ENCODE peak calls at places on chromosomes 3 and 15, in ten cellular contexts. I, J, N, R, P, L, E, V, S and X are unnamed samples.

GRCh38 chr3:77134801-77135200 is 94.9 kb downstream of the ROBO2 start:
- DNase-seq in I (no peak), P (no peak), J (no peak), V (no peak), R (no peak), N (no peak), E (no peak), L (no peak), S (no peak), X (no peak)

GRCh38 chr3:5013021-5013906 is 34.0 kb downstream of the BHLHE40 start:
- DNase-seq in L (no peak), V (no peak), N (no peak), S (peak), J (no peak), R (no peak), I (no peak), P (no peak), E (no peak), X (no peak)

GRCh38 chr15:70584838-70585706 is 178.3 kb downstream of the UACA start:
- DNase-seq in V (peak), E (no peak), P (peak), J (peak), N (peak), S (peak), R (no peak), I (no peak), L (no peak), X (no peak)

GRCh38 chr15:60899322-60899966 is 329.7 kb downstream of the RORA start:
- DNase-seq in E (no peak), I (peak), S (no peak), P (peak), N (no peak), V (no peak), J (no peak), L (no peak), R (no peak), X (no peak)

GRCh38 chr3:126607214-126607908 is 47.6 kb downstream of the TXNRD3 start:
- DNase-seq in I (no peak), N (no peak), V (no peak), E (peak), L (no peak), P (peak), R (no peak), J (no peak), S (no peak), X (no peak)

GRCh38 chr3:122977645-122978466 is 49.7 kb downstream of the SEMA5B start:
- DNase-seq in S (peak), I (no peak), L (no peak), V (no peak), P (no peak), E (peak), J (no peak), N (no peak), R (peak), X (no peak)

GRCh38 chr15:99434506-99435137 is 131.2 kb upstream of the MEF2A start:
- DNase-seq in P (no peak), L (peak), J (no peak), I (no peak), E (no peak), N (no peak), R (peak), V (peak), S (no peak), X (peak)

GRCh38 chr3:182837855-182838454 is 44.7 kb downstream of the ATP11B start:
- DNase-seq in L (no peak), N (no peak), E (peak), V (no peak), S (no peak), R (no peak), I (no peak), J (no peak), P (no peak), X (no peak)

GRCh38 chr3:56974242-56974945 is 86.1 kb upstream of the SPATA12 start:
- DNase-seq in R (no peak), P (no peak), I (no peak), V (no peak), L (no peak), J (no peak), N (no peak), S (no peak), E (no peak), X (no peak)

GRCh38 chr3:105458518-105459215 is 92.0 kb downstream of the ALCAM start:
- DNase-seq in N (no peak), I (no peak), E (peak), L (no peak), P (no peak), R (no peak), S (no peak), J (no peak), V (no peak), X (no peak)

GRCh38 chr15:58678683-58679082 is 70.8 kb downstream of the ADAM10 start:
- DNase-seq in S (no peak), J (no peak), R (no peak), E (peak), N (no peak), L (no peak), V (no peak), I (no peak), P (no peak), X (no peak)

GRCh38 chr3:256501-256900 is 59.9 kb downstream of the CHL1 start:
- DNase-seq in R (no peak), J (no peak), I (no peak), N (no peak), V (no peak), E (no peak), S (no peak), P (no peak), L (no peak), X (no peak)

GRCh38 chr3:155323063-155323666 is 29.7 kb upstream of the STRIT1 start:
- DNase-seq in N (peak), V (no peak), I (peak), E (peak), L (peak), P (peak), S (peak), J (peak), R (no peak), X (no peak)

GRCh38 chr3:132660745-132661067 is 577 bp downstream of the UBA5 start:
- DNase-seq in L (no peak), I (no peak), V (peak), N (no peak), J (no peak), E (peak), S (no peak), R (no peak), P (no peak), X (no peak)

GRCh38 chr3:27752926-27753325 is 30.8 kb upstream of the EOMES start:
- DNase-seq in J (no peak), E (no peak), N (no peak), L (no peak), R (no peak), S (no peak), I (no peak), P (no peak), V (no peak), X (no peak)

GRCh38 chr3:27756877-27757276 is 34.8 kb upstream of the EOMES start:
- DNase-seq in L (no peak), R (no peak), E (peak), I (no peak), P (no peak), J (no peak), V (no peak), N (no peak), S (no peak), X (no peak)

DNA sequence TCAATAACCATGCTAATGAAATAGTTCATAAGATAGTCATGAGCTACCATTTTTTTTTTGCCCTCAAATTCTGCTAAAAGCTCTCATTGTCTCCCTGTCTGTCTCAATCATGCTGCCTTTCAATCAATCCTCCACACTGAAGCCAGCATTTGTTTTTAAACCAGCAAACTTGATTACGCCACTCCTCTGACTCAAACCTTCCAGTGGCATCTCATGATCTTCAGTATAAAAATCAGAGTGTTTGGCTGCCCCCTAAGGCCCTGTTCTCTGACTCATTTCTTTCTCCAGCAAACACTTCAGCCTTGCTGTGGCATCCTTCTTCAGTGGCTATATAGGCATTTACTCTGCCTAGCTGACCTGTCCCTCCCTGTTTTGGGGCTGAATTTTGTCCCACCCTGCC is 36.0 kb upstream of the EOMES start:
- DNase-seq in N (peak), I (no peak), R (no peak), P (no peak), E (peak), S (no peak), J (no peak), L (peak), V (no peak), X (no peak)
- TF ChIP-seq CTCF in N (no peak), I (no peak), R (no peak), P (no peak), E (no peak), S (no peak), J (no peak), L (no peak), V (no peak), X (no peak)

GRCh38 chr3:43445820-43446219 is 159.5 kb downstream of the SNRK start:
- DNase-seq in S (no peak), I (no peak), R (no peak), L (no peak), V (no peak), P (no peak), N (no peak), E (no peak), J (no peak), X (no peak)

GRCh38 chr3:43448098-43448497 is 161.8 kb downstream of the SNRK start:
- DNase-seq in I (no peak), P (no peak), J (no peak), N (no peak), V (no peak), L (no peak), E (no peak), R (no peak), S (no peak), X (no peak)

GRCh38 chr3:43442872-43443395 is 156.6 kb downstream of the SNRK start:
- DNase-seq in V (no peak), S (no peak), E (no peak), P (no peak), N (no peak), J (no peak), I (no peak), L (no peak), R (no peak), X (no peak)
- TF ChIP-seq CTCF in V (no peak), S (no peak), E (no peak), P (no peak), N (no peak), J (no peak), I (no peak), L (no peak), R (no peak), X (no peak)

GRCh38 chr15:44584162-44584749 is 47.3 kb downstream of the EIF3J start:
- DNase-seq in P (no peak), S (peak), L (peak), I (no peak), R (peak), E (peak), V (no peak), N (peak), J (peak), X (no peak)
- TF ChIP-seq CTCF in P (peak), S (no peak), L (no peak), I (peak), R (peak), E (peak), V (no peak), N (peak), J (peak), X (peak)

DNA sequence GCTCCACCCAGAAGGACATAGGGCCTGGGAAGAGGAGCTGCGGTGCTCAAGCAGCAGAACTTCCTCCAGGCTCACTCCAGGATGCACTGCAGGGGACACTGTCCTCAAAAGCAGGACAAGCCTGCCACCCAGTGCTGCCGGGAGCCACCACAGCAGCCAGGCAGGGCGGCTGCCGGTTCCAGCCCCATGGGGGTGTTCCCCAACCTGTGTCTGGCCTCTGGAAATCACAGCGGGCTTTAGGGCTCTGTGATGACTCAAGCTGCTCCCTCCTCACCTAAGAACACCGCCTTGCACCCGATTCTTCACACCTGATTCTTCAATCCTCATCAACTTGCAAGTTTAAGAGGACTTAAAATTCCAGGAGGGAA is 71.9 kb upstream of the SLC6A11 start:
- DNase-seq in J (peak), I (no peak), N (no peak), S (peak), R (no peak), V (no peak), L (no peak), E (no peak), P (no peak), X (no peak)
- TF ChIP-seq CTCF in J (no peak), I (peak), N (peak), S (no peak), R (no peak), V (no peak), L (no peak), E (no peak), P (no peak), X (peak)

GRCh38 chr15:40981186-40981585 is 27.9 kb downstream of the CHAC1 start:
- DNase-seq in P (no peak), V (peak), E (no peak), N (no peak), S (no peak), J (no peak), R (no peak), L (no peak), I (no peak), X (no peak)

GRCh38 chr15:40984963-40985362 is 31.7 kb downstream of the CHAC1 start:
- DNase-seq in S (no peak), R (no peak), I (no peak), V (peak), P (no peak), E (peak), L (peak), N (no peak), J (no peak), X (no peak)

GRCh38 chr15:40984406-40984805 is 31.1 kb downstream of the CHAC1 start:
- DNase-seq in L (no peak), N (no peak), R (no peak), S (no peak), P (no peak), I (no peak), J (no peak), E (no peak), V (peak), X (no peak)

GRCh38 chr15:40985541-40986330 is 32.5 kb downstream of the CHAC1 start:
- DNase-seq in J (no peak), S (no peak), R (no peak), L (no peak), P (no peak), N (no peak), I (no peak), E (no peak), V (peak), X (no peak)

DNA sequence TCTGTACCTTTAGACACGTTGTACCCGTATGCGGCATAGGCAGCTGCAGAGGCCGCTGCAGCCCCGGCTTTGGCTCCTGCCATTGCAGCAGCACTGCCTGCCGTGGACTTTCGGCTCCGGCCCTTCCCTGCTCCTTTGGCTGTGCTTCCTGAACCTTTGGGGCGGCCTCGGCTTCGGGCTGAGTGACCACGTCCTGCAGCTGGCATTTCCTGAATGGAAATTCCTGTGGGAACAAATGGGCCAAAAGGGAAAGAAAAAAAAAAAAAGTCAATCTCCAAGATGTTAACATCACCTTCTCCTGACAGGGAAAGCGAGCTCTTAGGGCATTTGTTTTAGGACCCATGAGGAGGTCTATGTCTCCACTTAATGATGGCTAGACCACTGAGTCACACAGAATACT is 29.6 kb downstream of the CHAC1 start:
- DNase-seq in V (peak), N (no peak), L (no peak), R (no peak), P (no peak), J (peak), E (peak), S (no peak), I (no peak), X (no peak)
- TF ChIP-seq CTCF in V (no peak), N (no peak), L (no peak), R (no peak), P (no peak), J (no peak), E (no peak), S (no peak), I (no peak), X (peak)

GRCh38 chr15:57639306-57639705 is 47.6 kb downstream of the MYZAP start:
- DNase-seq in V (no peak), R (no peak), E (no peak), S (no peak), J (no peak), L (no peak), N (no peak), I (no peak), P (no peak), X (no peak)

GRCh38 chr15:57637836-57638235 is 46.1 kb downstream of the MYZAP start:
- DNase-seq in P (no peak), E (no peak), N (no peak), J (no peak), S (no peak), I (no peak), L (no peak), R (no peak), V (no peak), X (no peak)

GRCh38 chr15:57635300-57635944 is 43.7 kb downstream of the MYZAP start:
- DNase-seq in N (no peak), I (no peak), P (no peak), R (no peak), S (no peak), E (no peak), V (no peak), L (peak), J (no peak), X (no peak)

GRCh38 chr15:57646057-57646456 is 54.4 kb downstream of the MYZAP start:
- DNase-seq in E (no peak), N (no peak), I (no peak), R (no peak), P (no peak), V (no peak), L (no peak), J (no peak), S (no peak), X (no peak)

DNA sequence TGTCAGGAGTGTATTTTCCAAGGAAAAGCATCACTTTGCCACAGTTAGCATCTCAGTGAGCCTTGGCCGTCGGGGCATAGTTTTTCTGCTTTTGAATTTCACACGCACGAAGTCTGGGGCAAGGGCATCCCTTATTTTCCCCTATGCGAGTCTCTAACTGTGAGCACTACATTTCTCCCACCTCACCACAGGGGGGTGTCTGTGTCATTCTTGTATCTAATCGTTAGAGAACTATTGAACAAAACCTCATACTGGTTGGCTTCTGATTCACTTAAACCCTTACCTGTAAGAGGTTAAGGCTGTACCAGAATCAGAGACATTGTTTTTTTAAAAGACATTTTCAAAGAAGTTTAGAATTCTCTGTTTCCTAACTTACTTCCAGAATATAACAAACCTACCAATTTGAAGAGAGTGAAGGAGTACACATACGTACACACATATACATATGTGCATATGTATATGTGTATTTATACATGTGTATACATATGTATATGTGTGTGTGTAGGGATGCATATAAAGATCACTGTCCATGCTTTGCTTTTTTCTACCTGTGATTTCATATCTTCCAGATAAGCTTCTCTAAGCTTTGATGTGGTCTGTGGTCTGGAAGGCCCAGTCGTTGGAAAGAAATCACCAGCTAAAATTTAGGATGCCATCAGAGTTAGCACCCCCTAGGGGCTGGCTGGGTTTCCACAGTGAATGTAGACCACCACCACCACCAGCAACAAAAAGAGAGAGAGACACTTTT is 49.4 kb downstream of the MYZAP start:
- DNase-seq in E (peak), S (peak), I (no peak), P (peak), R (no peak), N (no peak), J (peak), L (no peak), V (no peak), X (no peak)
- TF ChIP-seq CTCF in E (peak), S (peak), I (peak), P (peak), R (peak), N (peak), J (peak), L (no peak), V (no peak), X (peak)

GRCh38 chr15:92500023-92500630 is 106.4 kb downstream of the ST8SIA2 start:
- DNase-seq in N (no peak), J (no peak), R (no peak), S (no peak), L (no peak), P (no peak), E (no peak), V (no peak), I (no peak), X (no peak)
- TF ChIP-seq CTCF in N (no peak), J (no peak), R (no peak), S (no peak), L (no peak), P (no peak), E (no peak), V (no peak), I (no peak), X (no peak)